ENCODE peak calls at places on chromosomes 1 and 21, in nine cellular contexts. One of them, this sample, is unnamed.

GRCh38 chr1:76640092-76640491 is 227.2 kb upstream of the ST6GALNAC5 start:
- DNase-seq in AG09319: no peak
- DNase-seq in mesendoderm: no peak
- DNase-seq in activated CD4-positive, alpha-beta T cell treated with anti-CD3 and anti-CD28 coated beads, Interleukin-2, amount 10 ng/mL, durations not matched to agents 7 days and 5 days: no peak
- DNase-seq in NCI-H2029 treated with DMSO at 0.1 percent for 48 hours: no peak
- DNase-seq in memory B cell: no peak
- DNase-seq in head of caudate nucleus: no peak
- DNase-seq in fibroblast of lung: peak; percentile 84
- DNase-seq in AG09309: no peak
- DNase-seq in this sample: no peak

GRCh38 chr1:68178821-68179490 is 53.4 kb downstream of the WLS start:
- DNase-seq in AG09319: no peak
- DNase-seq in mesendoderm: no peak
- DNase-seq in activated CD4-positive, alpha-beta T cell treated with anti-CD3 and anti-CD28 coated beads, Interleukin-2, amount 10 ng/mL, durations not matched to agents 7 days and 5 days: no peak
- DNase-seq in NCI-H2029 treated with DMSO at 0.1 percent for 48 hours: no peak
- DNase-seq in memory B cell: no peak
- DNase-seq in head of caudate nucleus: no peak
- DNase-seq in fibroblast of lung: no peak
- DNase-seq in AG09309: no peak
- DNase-seq in this sample: no peak

GRCh38 chr21:31658053-31658452 is 1.4 kb upstream of the SOD1 start:
- DNase-seq in AG09319: peak; percentile 25
- DNase-seq in mesendoderm: no peak
- DNase-seq in activated CD4-positive, alpha-beta T cell treated with anti-CD3 and anti-CD28 coated beads, Interleukin-2, amount 10 ng/mL, durations not matched to agents 7 days and 5 days: no peak
- DNase-seq in NCI-H2029 treated with DMSO at 0.1 percent for 48 hours: no peak
- DNase-seq in memory B cell: no peak
- DNase-seq in head of caudate nucleus: no peak
- DNase-seq in fibroblast of lung: no peak
- DNase-seq in AG09309: no peak
- DNase-seq in this sample: no peak

GRCh38 chr1:13583964-13584791 is 546 bp downstream of the PDPN start:
- DNase-seq in AG09319: no peak
- DNase-seq in mesendoderm: peak; percentile 87
- DNase-seq in activated CD4-positive, alpha-beta T cell treated with anti-CD3 and anti-CD28 coated beads, Interleukin-2, amount 10 ng/mL, durations not matched to agents 7 days and 5 days: no peak
- DNase-seq in NCI-H2029 treated with DMSO at 0.1 percent for 48 hours: no peak
- DNase-seq in memory B cell: no peak
- DNase-seq in head of caudate nucleus: peak; percentile 41
- DNase-seq in fibroblast of lung: peak; percentile 10
- DNase-seq in AG09309: peak; percentile 3
- DNase-seq in this sample: no peak

GRCh38 chr21:36966846-36967657 is 583 bp upstream of the HLCS start:
- DNase-seq in AG09319: no peak
- DNase-seq in mesendoderm: peak; percentile 67
- DNase-seq in activated CD4-positive, alpha-beta T cell treated with anti-CD3 and anti-CD28 coated beads, Interleukin-2, amount 10 ng/mL, durations not matched to agents 7 days and 5 days: no peak
- DNase-seq in NCI-H2029 treated with DMSO at 0.1 percent for 48 hours: no peak
- DNase-seq in memory B cell: no peak
- DNase-seq in head of caudate nucleus: no peak
- DNase-seq in fibroblast of lung: peak; percentile 20
- DNase-seq in AG09309: no peak
- DNase-seq in this sample: no peak

GRCh38 chr1:3552176-3552575 is 59.1 kb downstream of the MEGF6 start:
- DNase-seq in AG09319: no peak
- DNase-seq in mesendoderm: no peak
- DNase-seq in activated CD4-positive, alpha-beta T cell treated with anti-CD3 and anti-CD28 coated beads, Interleukin-2, amount 10 ng/mL, durations not matched to agents 7 days and 5 days: no peak
- DNase-seq in NCI-H2029 treated with DMSO at 0.1 percent for 48 hours: no peak
- DNase-seq in memory B cell: no peak
- DNase-seq in head of caudate nucleus: no peak
- DNase-seq in fibroblast of lung: no peak
- DNase-seq in AG09309: no peak
- DNase-seq in this sample: no peak

GRCh38 chr1:162035241-162035640 is 11.6 kb upstream of the OLFML2B start:
- DNase-seq in AG09319: no peak
- DNase-seq in mesendoderm: peak; percentile 29
- DNase-seq in activated CD4-positive, alpha-beta T cell treated with anti-CD3 and anti-CD28 coated beads, Interleukin-2, amount 10 ng/mL, durations not matched to agents 7 days and 5 days: no peak
- DNase-seq in NCI-H2029 treated with DMSO at 0.1 percent for 48 hours: peak; percentile 47
- DNase-seq in memory B cell: no peak
- DNase-seq in head of caudate nucleus: no peak
- DNase-seq in fibroblast of lung: no peak
- DNase-seq in AG09309: no peak
- DNase-seq in this sample: no peak

GRCh38 chr1:240732390-240732789 is 120.4 kb upstream of the GREM2 start:
- DNase-seq in AG09319: peak; percentile 38
- DNase-seq in mesendoderm: peak; percentile 79
- DNase-seq in activated CD4-positive, alpha-beta T cell treated with anti-CD3 and anti-CD28 coated beads, Interleukin-2, amount 10 ng/mL, durations not matched to agents 7 days and 5 days: no peak
- DNase-seq in NCI-H2029 treated with DMSO at 0.1 percent for 48 hours: peak; percentile 37
- DNase-seq in memory B cell: no peak
- DNase-seq in head of caudate nucleus: no peak
- DNase-seq in fibroblast of lung: peak; percentile 77
- DNase-seq in AG09309: no peak
- DNase-seq in this sample: no peak

GRCh38 chr1:77498918-77499317 is 183.5 kb downstream of the ZZZ3 start:
- DNase-seq in AG09319: no peak
- DNase-seq in mesendoderm: no peak
- DNase-seq in activated CD4-positive, alpha-beta T cell treated with anti-CD3 and anti-CD28 coated beads, Interleukin-2, amount 10 ng/mL, durations not matched to agents 7 days and 5 days: no peak
- DNase-seq in NCI-H2029 treated with DMSO at 0.1 percent for 48 hours: no peak
- DNase-seq in memory B cell: no peak
- DNase-seq in head of caudate nucleus: no peak
- DNase-seq in fibroblast of lung: no peak
- DNase-seq in AG09309: no peak
- DNase-seq in this sample: no peak

GRCh38 chr1:159171688-159172501 is 480 bp downstream of the CADM3 start:
- DNase-seq in AG09319: no peak
- DNase-seq in mesendoderm: peak; percentile 78
- DNase-seq in activated CD4-positive, alpha-beta T cell treated with anti-CD3 and anti-CD28 coated beads, Interleukin-2, amount 10 ng/mL, durations not matched to agents 7 days and 5 days: no peak
- DNase-seq in NCI-H2029 treated with DMSO at 0.1 percent for 48 hours: no peak
- DNase-seq in memory B cell: no peak
- DNase-seq in head of caudate nucleus: peak; percentile 40
- DNase-seq in fibroblast of lung: no peak
- DNase-seq in AG09309: no peak
- DNase-seq in this sample: no peak

GRCh38 chr1:228108742-228109072 is 392 bp downstream of the MRPL55 start:
- DNase-seq in AG09319: no peak
- DNase-seq in mesendoderm: no peak
- DNase-seq in activated CD4-positive, alpha-beta T cell treated with anti-CD3 and anti-CD28 coated beads, Interleukin-2, amount 10 ng/mL, durations not matched to agents 7 days and 5 days: no peak
- DNase-seq in NCI-H2029 treated with DMSO at 0.1 percent for 48 hours: no peak
- DNase-seq in memory B cell: no peak
- DNase-seq in head of caudate nucleus: no peak
- DNase-seq in fibroblast of lung: no peak
- DNase-seq in AG09309: no peak
- DNase-seq in this sample: no peak

GRCh38 chr1:31689821-31690220 is 14.0 kb downstream of the COL16A1 start:
- DNase-seq in AG09319: peak; percentile 75
- DNase-seq in mesendoderm: no peak
- DNase-seq in activated CD4-positive, alpha-beta T cell treated with anti-CD3 and anti-CD28 coated beads, Interleukin-2, amount 10 ng/mL, durations not matched to agents 7 days and 5 days: no peak
- DNase-seq in NCI-H2029 treated with DMSO at 0.1 percent for 48 hours: no peak
- DNase-seq in memory B cell: no peak
- DNase-seq in head of caudate nucleus: no peak
- DNase-seq in fibroblast of lung: peak; percentile 88
- DNase-seq in AG09309: peak; percentile 87
- DNase-seq in this sample: no peak

GRCh38 chr1:110183642-110184167 is 26.4 kb upstream of the KCNC4 start:
- DNase-seq in AG09319: no peak
- DNase-seq in mesendoderm: no peak
- DNase-seq in activated CD4-positive, alpha-beta T cell treated with anti-CD3 and anti-CD28 coated beads, Interleukin-2, amount 10 ng/mL, durations not matched to agents 7 days and 5 days: no peak
- DNase-seq in NCI-H2029 treated with DMSO at 0.1 percent for 48 hours: no peak
- DNase-seq in memory B cell: no peak
- DNase-seq in head of caudate nucleus: no peak
- DNase-seq in fibroblast of lung: no peak
- DNase-seq in AG09309: no peak
- DNase-seq in this sample: no peak

GRCh38 chr21:44510508-44511218 is 29.3 kb downstream of the KRTAP10-1 start:
- DNase-seq in AG09319: no peak
- DNase-seq in mesendoderm: peak; percentile 74
- DNase-seq in activated CD4-positive, alpha-beta T cell treated with anti-CD3 and anti-CD28 coated beads, Interleukin-2, amount 10 ng/mL, durations not matched to agents 7 days and 5 days: peak; percentile 79
- DNase-seq in NCI-H2029 treated with DMSO at 0.1 percent for 48 hours: no peak
- DNase-seq in memory B cell: peak; percentile 68
- DNase-seq in head of caudate nucleus: peak; percentile 65
- DNase-seq in fibroblast of lung: peak; percentile 17
- DNase-seq in AG09309: no peak
- DNase-seq in this sample: peak; percentile 83

GRCh38 chr1:60265560-60266535 is 192.3 kb upstream of the C1orf87 start:
- DNase-seq in AG09319: no peak
- DNase-seq in mesendoderm: no peak
- DNase-seq in activated CD4-positive, alpha-beta T cell treated with anti-CD3 and anti-CD28 coated beads, Interleukin-2, amount 10 ng/mL, durations not matched to agents 7 days and 5 days: no peak
- DNase-seq in NCI-H2029 treated with DMSO at 0.1 percent for 48 hours: no peak
- DNase-seq in memory B cell: no peak
- DNase-seq in head of caudate nucleus: no peak
- DNase-seq in fibroblast of lung: peak; percentile 82
- DNase-seq in AG09309: no peak
- DNase-seq in this sample: no peak

GRCh38 chr1:227901239-227901905 is 46.4 kb downstream of the WNT9A start:
- DNase-seq in AG09319: no peak
- DNase-seq in mesendoderm: no peak
- DNase-seq in activated CD4-positive, alpha-beta T cell treated with anti-CD3 and anti-CD28 coated beads, Interleukin-2, amount 10 ng/mL, durations not matched to agents 7 days and 5 days: no peak
- DNase-seq in NCI-H2029 treated with DMSO at 0.1 percent for 48 hours: no peak
- DNase-seq in memory B cell: no peak
- DNase-seq in head of caudate nucleus: no peak
- DNase-seq in fibroblast of lung: no peak
- DNase-seq in AG09309: no peak
- DNase-seq in this sample: no peak

GRCh38 chr1:116268211-116268610 is 104.8 kb upstream of the ATP1A1 start:
- DNase-seq in AG09319: no peak
- DNase-seq in mesendoderm: no peak
- DNase-seq in activated CD4-positive, alpha-beta T cell treated with anti-CD3 and anti-CD28 coated beads, Interleukin-2, amount 10 ng/mL, durations not matched to agents 7 days and 5 days: no peak
- DNase-seq in NCI-H2029 treated with DMSO at 0.1 percent for 48 hours: peak; percentile 81
- DNase-seq in memory B cell: no peak
- DNase-seq in head of caudate nucleus: no peak
- DNase-seq in fibroblast of lung: peak; percentile 12
- DNase-seq in AG09309: no peak
- DNase-seq in this sample: no peak

GRCh38 chr1:209368864-209369598 is 214.5 kb upstream of the CAMK1G start:
- DNase-seq in AG09319: peak; percentile 67
- DNase-seq in mesendoderm: no peak
- DNase-seq in activated CD4-positive, alpha-beta T cell treated with anti-CD3 and anti-CD28 coated beads, Interleukin-2, amount 10 ng/mL, durations not matched to agents 7 days and 5 days: no peak
- DNase-seq in NCI-H2029 treated with DMSO at 0.1 percent for 48 hours: no peak
- DNase-seq in memory B cell: no peak
- DNase-seq in head of caudate nucleus: no peak
- DNase-seq in fibroblast of lung: peak; percentile 96
- DNase-seq in AG09309: peak; percentile 69
- DNase-seq in this sample: no peak

GRCh38 chr1:236058141-236058626 is 6.7 kb downstream of the NID1 start:
- DNase-seq in AG09319: peak; percentile 59
- DNase-seq in mesendoderm: no peak
- DNase-seq in activated CD4-positive, alpha-beta T cell treated with anti-CD3 and anti-CD28 coated beads, Interleukin-2, amount 10 ng/mL, durations not matched to agents 7 days and 5 days: no peak
- DNase-seq in NCI-H2029 treated with DMSO at 0.1 percent for 48 hours: no peak
- DNase-seq in memory B cell: no peak
- DNase-seq in head of caudate nucleus: no peak
- DNase-seq in fibroblast of lung: peak; percentile 61
- DNase-seq in AG09309: no peak
- DNase-seq in this sample: no peak